ENCODE peak calls at places on chromosomes 12 and 14, in four cellular contexts. One of them, this sample, is unnamed.
A peak's percentile ranks its signal among the peaks of the same experiment; 100 is the strongest.

GRCh38 chr14:51666831-51667230 is 15.1 kb downstream of the FRMD6 start:
- DNase-seq in GM23338: no peak
- DNase-seq in Calu3: no peak
- DNase-seq in upper lobe of left lung: no peak
- DNase-seq in this sample: no peak

GRCh38 chr12:132312516-132312915 is 16.9 kb downstream of the GALNT9 start:
- DNase-seq in Calu3: no peak
- DNase-seq in GM23338: no peak
- DNase-seq in upper lobe of left lung: no peak
- DNase-seq in this sample: no peak

GRCh38 chr12:66514581-66514980 is 164.3 kb downstream of the GRIP1 start:
- DNase-seq in GM23338: no peak
- DNase-seq in upper lobe of left lung: no peak
- DNase-seq in Calu3: no peak
- DNase-seq in this sample: no peak

GRCh38 chr12:26701604-26702215 is 131.3 kb downstream of the ITPR2 start:
- DNase-seq in upper lobe of left lung: no peak
- DNase-seq in Calu3: no peak
- DNase-seq in GM23338: peak; percentile 74
- DNase-seq in this sample: no peak

GRCh38 chr14:69850086-69850735 is 29.0 kb upstream of the SMOC1 start:
- DNase-seq in upper lobe of left lung: no peak
- DNase-seq in Calu3: no peak
- DNase-seq in GM23338: peak; percentile 29
- DNase-seq in this sample: no peak

GRCh38 chr14:91153360-91153759 is 39.5 kb downstream of the DGLUCY start:
- DNase-seq in Calu3: no peak
- DNase-seq in GM23338: no peak
- DNase-seq in upper lobe of left lung: no peak
- DNase-seq in this sample: no peak

GRCh38 chr12:113135178-113136127 is at the start of gene RASAL1:
- DNase-seq in GM23338: peak; percentile 92
- DNase-seq in upper lobe of left lung: no peak
- DNase-seq in Calu3: peak; percentile 100
- DNase-seq in this sample: no peak

GRCh38 chr14:23528555-23528954 is 23.0 kb downstream of the ZFHX2 start:
- DNase-seq in upper lobe of left lung: no peak
- DNase-seq in GM23338: peak; percentile 71
- DNase-seq in Calu3: peak; percentile 9
- DNase-seq in this sample: no peak

GRCh38 chr12:4586500-4586899 is 24.5 kb downstream of the DYRK4 start:
- DNase-seq in GM23338: no peak
- DNase-seq in Calu3: no peak
- DNase-seq in upper lobe of left lung: no peak
- DNase-seq in this sample: no peak

GRCh38 chr12:95202691-95203476 is 14.4 kb downstream of the FGD6 start:
- DNase-seq in upper lobe of left lung: no peak
- DNase-seq in GM23338: no peak
- DNase-seq in Calu3: no peak
- DNase-seq in this sample: no peak

GRCh38 chr14:105061428-105062047 is 3.7 kb downstream of the GPR132 start:
- DNase-seq in Calu3: no peak
- DNase-seq in GM23338: no peak
- DNase-seq in upper lobe of left lung: peak; percentile 69
- DNase-seq in this sample: no peak

GRCh38 chr12:93676408-93677194 is 574 bp upstream of the CRADD start:
- DNase-seq in Calu3: no peak
- DNase-seq in GM23338: no peak
- DNase-seq in upper lobe of left lung: no peak
- DNase-seq in this sample: no peak

GRCh38 chr12:10826258-10826657 is at the start of gene TAS2R10:
- DNase-seq in upper lobe of left lung: no peak
- DNase-seq in Calu3: no peak
- DNase-seq in GM23338: no peak
- DNase-seq in this sample: no peak

GRCh38 chr12:91994208-91994797 is 151.3 kb downstream of the BTG1 start:
- DNase-seq in Calu3: no peak
- DNase-seq in GM23338: no peak
- DNase-seq in upper lobe of left lung: no peak
- DNase-seq in this sample: no peak

GRCh38 chr12:3523728-3524127 is 32.7 kb downstream of the PRMT8 start:
- DNase-seq in GM23338: no peak
- DNase-seq in upper lobe of left lung: no peak
- DNase-seq in Calu3: no peak
- DNase-seq in this sample: no peak

GRCh38 chr12:58028294-58028693 is 86.9 kb downstream of the ATP23 start:
- DNase-seq in upper lobe of left lung: no peak
- DNase-seq in GM23338: no peak
- DNase-seq in Calu3: no peak
- DNase-seq in this sample: no peak

GRCh38 chr14:103801459-103801858 is 45.9 kb downstream of the PPP1R13B start:
- DNase-seq in Calu3: no peak
- DNase-seq in upper lobe of left lung: peak; percentile 56
- DNase-seq in GM23338: peak; percentile 29
- DNase-seq in this sample: no peak

GRCh38 chr12:91103101-91103500 is 8.2 kb downstream of the LUM start:
- DNase-seq in Calu3: no peak
- DNase-seq in GM23338: no peak
- DNase-seq in upper lobe of left lung: no peak
- DNase-seq in this sample: no peak

GRCh38 chr12:114623737-114624136 is 60.2 kb downstream of the TBX3 start:
- DNase-seq in Calu3: no peak
- DNase-seq in GM23338: no peak
- DNase-seq in upper lobe of left lung: no peak
- DNase-seq in this sample: no peak

GRCh38 chr12:21336656-21337055 is 1.9 kb upstream of the SLCO1A2 start:
- DNase-seq in Calu3: peak; percentile 4
- DNase-seq in upper lobe of left lung: no peak
- DNase-seq in GM23338: no peak
- DNase-seq in this sample: no peak

GRCh38 chr12:93108958-93109357 is 179.9 kb upstream of the EEA1 start:
- DNase-seq in GM23338: no peak
- DNase-seq in upper lobe of left lung: no peak
- DNase-seq in Calu3: no peak
- DNase-seq in this sample: no peak

GRCh38 chr14:34053666-34054065 is 102.8 kb upstream of the EGLN3 start:
- DNase-seq in GM23338: no peak
- DNase-seq in Calu3: no peak
- DNase-seq in upper lobe of left lung: no peak
- DNase-seq in this sample: no peak

GRCh38 chr14:90778468-90779255 is 37.6 kb downstream of the TTC7B start:
- DNase-seq in Calu3: no peak
- DNase-seq in GM23338: no peak
- DNase-seq in upper lobe of left lung: no peak
- DNase-seq in this sample: no peak

GRCh38 chr14:61103541-61104339 is 122.7 kb downstream of the SLC38A6 start:
- DNase-seq in GM23338: peak; percentile 44
- DNase-seq in Calu3: peak; percentile 77
- DNase-seq in upper lobe of left lung: peak; percentile 55
- DNase-seq in this sample: no peak

GRCh38 chr12:5017638-5018348 is 25.9 kb upstream of the KCNA5 start:
- DNase-seq in upper lobe of left lung: no peak
- DNase-seq in GM23338: peak; percentile 35
- DNase-seq in Calu3: no peak
- DNase-seq in this sample: no peak

GRCh38 chr12:50765325-50765911 is 1.5 kb downstream of the ATF1 start:
- DNase-seq in Calu3: peak; percentile 29
- DNase-seq in GM23338: peak; percentile 71
- DNase-seq in upper lobe of left lung: peak; percentile 34
- DNase-seq in this sample: no peak

GRCh38 chr12:54648265-54648664 is at the start of gene DCD:
- DNase-seq in GM23338: no peak
- DNase-seq in Calu3: no peak
- DNase-seq in upper lobe of left lung: no peak
- DNase-seq in this sample: no peak

GRCh38 chr14:53796734-53797133 is 159.9 kb downstream of the BMP4 start:
- DNase-seq in Calu3: no peak
- DNase-seq in GM23338: no peak
- DNase-seq in upper lobe of left lung: no peak
- DNase-seq in this sample: no peak

GRCh38 chr12:105444809-105445102 is 114.3 kb downstream of the C12orf75 start:
- DNase-seq in upper lobe of left lung: no peak
- DNase-seq in GM23338: no peak
- DNase-seq in Calu3: no peak
- DNase-seq in this sample: no peak

GRCh38 chr12:57087689-57088441 is 1.0 kb upstream of the NAB2 start:
- DNase-seq in upper lobe of left lung: peak; percentile 93
- DNase-seq in Calu3: peak; percentile 83
- DNase-seq in GM23338: peak; percentile 92
- DNase-seq in this sample: peak; percentile 85

GRCh38 chr14:37864861-37865718 is 269.7 kb downstream of the TTC6 start:
- DNase-seq in upper lobe of left lung: no peak
- DNase-seq in GM23338: no peak
- DNase-seq in Calu3: no peak
- DNase-seq in this sample: no peak

GRCh38 chr12:68919581-68920239 is 13.3 kb downstream of the CPM start:
- DNase-seq in upper lobe of left lung: no peak
- DNase-seq in GM23338: no peak
- DNase-seq in Calu3: no peak
- DNase-seq in this sample: no peak

GRCh38 chr12:121955258-121956040 is 37.1 kb downstream of the CFAP251 start:
- DNase-seq in upper lobe of left lung: no peak
- DNase-seq in Calu3: peak; percentile 18
- DNase-seq in GM23338: peak; percentile 56
- DNase-seq in this sample: no peak

GRCh38 chr12:119486599-119487154 is 106.9 kb upstream of the TMEM233 start:
- DNase-seq in GM23338: peak; percentile 21
- DNase-seq in upper lobe of left lung: no peak
- DNase-seq in Calu3: no peak
- DNase-seq in this sample: no peak

GRCh38 chr12:11822071-11822818 is 172.8 kb downstream of the ETV6 start:
- DNase-seq in upper lobe of left lung: no peak
- DNase-seq in Calu3: peak; percentile 24
- DNase-seq in GM23338: no peak
- DNase-seq in this sample: no peak

GRCh38 chr12:20369164-20370000 is 1.0 kb downstream of the PDE3A start:
- DNase-seq in Calu3: peak; percentile 75
- DNase-seq in GM23338: peak; percentile 79
- DNase-seq in upper lobe of left lung: peak; percentile 29
- DNase-seq in this sample: peak; percentile 72

GRCh38 chr12:93002278-93003054 is 73.4 kb upstream of the EEA1 start:
- DNase-seq in Calu3: no peak
- DNase-seq in upper lobe of left lung: no peak
- DNase-seq in GM23338: no peak
- DNase-seq in this sample: no peak

GRCh38 chr12:32444895-32445294 is 45.5 kb downstream of the FGD4 start:
- DNase-seq in upper lobe of left lung: no peak
- DNase-seq in GM23338: no peak
- DNase-seq in Calu3: peak; percentile 74
- DNase-seq in this sample: no peak

GRCh38 chr12:112393328-112393727 is 11.1 kb upstream of the HECTD4 start:
- DNase-seq in GM23338: no peak
- DNase-seq in Calu3: no peak
- DNase-seq in upper lobe of left lung: no peak
- DNase-seq in this sample: no peak

GRCh38 chr12:109469516-109469915 is 7.6 kb downstream of the KCTD10 start:
- DNase-seq in GM23338: no peak
- DNase-seq in Calu3: no peak
- DNase-seq in upper lobe of left lung: no peak
- DNase-seq in this sample: no peak

DNA sequence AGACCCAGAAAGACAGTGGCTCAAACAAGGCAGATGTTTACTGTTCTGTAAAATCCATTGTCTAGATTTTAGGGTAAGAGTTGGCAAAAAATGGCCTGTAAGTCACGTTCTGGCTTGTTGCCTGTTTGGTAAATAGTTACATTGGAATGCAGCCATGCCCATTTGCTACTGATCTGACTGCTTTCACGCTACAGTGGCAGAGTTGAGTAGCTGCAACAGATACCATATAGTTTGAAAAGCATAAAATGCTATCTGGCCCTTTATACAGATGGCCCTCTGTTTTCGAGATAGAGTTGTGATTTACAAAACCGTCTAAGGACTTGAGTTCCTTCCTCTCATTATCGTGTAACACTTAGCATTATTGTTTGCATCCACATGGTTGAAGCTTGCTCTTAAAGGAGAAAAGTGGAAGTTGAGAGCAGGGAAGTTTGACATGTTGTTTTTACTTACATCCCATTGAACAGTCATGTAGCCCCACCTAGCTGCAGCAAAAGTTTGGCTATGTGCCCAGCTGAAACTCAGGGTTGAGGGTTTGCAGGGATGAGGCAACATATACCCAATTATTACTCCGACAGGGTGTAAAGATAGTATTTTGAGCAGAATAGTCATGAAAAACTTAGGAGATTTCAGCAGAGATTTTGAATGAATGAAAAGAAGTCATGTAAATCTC is 11.3 kb upstream of the SCFD1 start:
- DNase-seq in Calu3: peak; percentile 66
- DNase-seq in upper lobe of left lung: peak; percentile 72
- DNase-seq in GM23338: peak; percentile 18
- DNase-seq in this sample: no peak
- TF ChIP-seq CTCF in Calu3: no peak
- TF ChIP-seq CTCF in upper lobe of left lung: peak; percentile 65
- TF ChIP-seq CTCF in GM23338: peak; percentile 38
- TF ChIP-seq CTCF in this sample: no peak

GRCh38 chr14:83071888-83072501 is 1538.3 kb upstream of the SEL1L start:
- DNase-seq in Calu3: peak; percentile 1
- DNase-seq in GM23338: peak; percentile 73
- DNase-seq in upper lobe of left lung: no peak
- DNase-seq in this sample: no peak
- TF ChIP-seq CTCF in Calu3: peak; percentile 22
- TF ChIP-seq CTCF in GM23338: peak; percentile 74
- TF ChIP-seq CTCF in upper lobe of left lung: no peak
- TF ChIP-seq CTCF in this sample: peak; percentile 81

GRCh38 chr12:44507471-44507870 is 368.6 kb downstream of the NELL2 start:
- DNase-seq in upper lobe of left lung: no peak
- DNase-seq in Calu3: no peak
- DNase-seq in GM23338: no peak
- DNase-seq in this sample: no peak
- TF ChIP-seq CTCF in upper lobe of left lung: no peak
- TF ChIP-seq CTCF in Calu3: no peak
- TF ChIP-seq CTCF in GM23338: no peak
- TF ChIP-seq CTCF in this sample: no peak

DNA sequence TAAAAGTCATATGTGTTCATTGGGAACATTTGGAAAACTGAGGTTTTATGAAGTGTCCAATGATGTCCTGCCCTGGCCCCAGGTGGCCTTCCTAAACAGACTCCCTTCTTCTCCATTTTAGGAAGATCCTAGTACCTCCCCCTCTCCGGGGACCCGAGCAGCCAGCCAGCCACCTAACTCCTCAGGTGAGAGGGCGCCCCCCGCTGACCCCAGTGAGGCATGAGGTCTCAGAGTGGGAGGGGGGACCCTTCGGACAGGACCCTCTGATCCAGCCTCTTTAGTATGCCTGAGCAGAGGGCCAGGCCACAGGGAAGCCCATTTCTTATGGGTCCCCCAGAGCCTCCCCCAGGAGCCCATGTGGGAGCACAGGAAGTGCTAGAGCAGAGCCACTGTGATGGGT is 23.7 kb downstream of the DEGS2 start:
- DNase-seq in Calu3: no peak
- DNase-seq in upper lobe of left lung: no peak
- DNase-seq in GM23338: peak; percentile 51
- DNase-seq in this sample: no peak
- TF ChIP-seq CTCF in Calu3: no peak
- TF ChIP-seq CTCF in upper lobe of left lung: no peak
- TF ChIP-seq CTCF in GM23338: no peak
- TF ChIP-seq CTCF in this sample: peak; percentile 14